ENCODE peak calls at places on chromosomes 6 and 20, in nine cellular contexts. Q is endothelial cell of umbilical vein, M is K562, J is esophagus squamous epithelium, F is stomach, V is ovary, L is body of pancreas, E is sigmoid colon, T is tibial nerve. Y is an unnamed sample.

GRCh38 chr6:52595796-52596130 is 18.9 kb upstream of the TRAM2 start:
- DNase-seq in M (no peak), V (no peak), T (no peak), J (no peak), Q (no peak), E (no peak), F (no peak), L (no peak), Y (no peak)

GRCh38 chr6:106309766-106310373 is 15.7 kb downstream of the ATG5 start:
- DNase-seq in L (no peak), M (no peak), V (no peak), T (no peak), F (no peak), E (no peak), Q (peak), J (no peak), Y (no peak)

GRCh38 chr20:35055445-35056276 is 36.9 kb downstream of the TRPC4AP start:
- DNase-seq in T (no peak), Q (no peak), J (no peak), F (no peak), E (no peak), M (no peak), L (no peak), V (no peak), Y (no peak)

GRCh38 chr6:41531591-41532582 is 14.3 kb upstream of the FOXP4 start:
- DNase-seq in M (no peak), Q (peak), E (no peak), L (no peak), F (no peak), T (no peak), V (no peak), J (no peak), Y (no peak)

GRCh38 chr6:43770417-43771209 is 602 bp downstream of the VEGFA start:
- DNase-seq in Q (peak), M (peak), J (no peak), F (peak), E (peak), V (peak), T (peak), L (peak), Y (peak)

GRCh38 chr6:6646859-6647258 is 58.3 kb downstream of the LY86 start:
- DNase-seq in F (no peak), L (no peak), T (no peak), M (peak), E (no peak), J (no peak), Q (no peak), V (no peak), Y (no peak)

GRCh38 chr20:17935186-17935585 is 33.4 kb downstream of the SNX5 start:
- DNase-seq in M (no peak), E (no peak), J (no peak), Q (no peak), V (no peak), F (no peak), T (no peak), L (no peak), Y (no peak)

GRCh38 chr6:29941916-29942274 is 437 bp upstream of the HLA-A start:
- DNase-seq in F (no peak), J (no peak), E (no peak), V (no peak), L (no peak), T (no peak), Q (no peak), M (no peak), Y (no peak)

GRCh38 chr6:4543596-4543995 is 232.6 kb upstream of the CDYL start:
- DNase-seq in T (no peak), V (no peak), Q (peak), J (no peak), E (no peak), F (no peak), L (no peak), M (no peak), Y (no peak)

GRCh38 chr20:63974402-63975200 is 4.8 kb downstream of the SAMD10 start:
- DNase-seq in J (no peak), T (no peak), M (no peak), E (peak), Q (no peak), V (peak), F (peak), L (peak), Y (no peak)

GRCh38 chr6:137313928-137314855 is 95.0 kb upstream of the IFNGR1 start:
- DNase-seq in T (peak), E (peak), M (peak), F (peak), Q (peak), V (peak), L (peak), J (peak), Y (peak)

GRCh38 chr6:37239950-37240713 is 17.4 kb upstream of the TBC1D22B start:
- DNase-seq in E (peak), F (peak), Q (peak), L (peak), M (peak), T (peak), V (peak), J (no peak), Y (peak)

GRCh38 chr6:100472674-100473073 is 8.0 kb upstream of the SIM1 start:
- DNase-seq in T (no peak), V (no peak), L (no peak), Q (no peak), M (no peak), E (no peak), J (no peak), F (no peak), Y (no peak)

GRCh38 chr6:110543106-110543505 is 66.7 kb upstream of the SLC22A16 start:
- DNase-seq in Q (no peak), T (no peak), V (no peak), F (peak), L (peak), J (no peak), M (no peak), E (no peak), Y (no peak)

GRCh38 chr6:169266261-169266660 is 12.6 kb upstream of the THBS2 start:
- DNase-seq in E (no peak), T (no peak), V (no peak), Q (no peak), F (no peak), L (no peak), M (no peak), J (no peak), Y (no peak)

GRCh38 chr6:150586850-150587359 is 12.8 kb upstream of the PLEKHG1 start:
- DNase-seq in V (no peak), Q (no peak), L (no peak), T (no peak), J (no peak), M (no peak), E (no peak), F (no peak), Y (no peak)

GRCh38 chr20:38084425-38084951 is 50.9 kb downstream of the RPRD1B start:
- DNase-seq in E (no peak), J (no peak), Q (peak), L (no peak), T (no peak), F (no peak), V (no peak), M (peak), Y (no peak)

GRCh38 chr6:35640017-35640664 is 48.6 kb downstream of the FKBP5 start:
- DNase-seq in Q (no peak), J (no peak), M (no peak), T (no peak), L (no peak), V (no peak), F (no peak), E (no peak), Y (no peak)

GRCh38 chr20:58469500-58470129 is 45.6 kb downstream of the APCDD1L start:
- DNase-seq in E (no peak), J (no peak), M (no peak), F (no peak), T (no peak), V (no peak), L (no peak), Q (no peak), Y (no peak)

GRCh38 chr6:139860193-139860592 is 485.7 kb upstream of the CITED2 start:
- DNase-seq in L (no peak), J (no peak), T (no peak), Q (no peak), F (no peak), E (no peak), V (no peak), M (no peak), Y (no peak)

GRCh38 chr6:63094947-63095346 is 116.3 kb upstream of the FKBP1C start:
- DNase-seq in J (no peak), T (no peak), Q (no peak), E (no peak), L (no peak), M (no peak), V (no peak), F (no peak), Y (no peak)

GRCh38 chr6:131660195-131660594 is 23.1 kb downstream of the ENPP3 start:
- DNase-seq in J (no peak), Q (peak), E (no peak), L (no peak), F (no peak), T (no peak), V (no peak), M (no peak), Y (no peak)

GRCh38 chr6:1187293-1188131 is 124.4 kb upstream of the FOXQ1 start:
- DNase-seq in E (no peak), Q (no peak), T (no peak), V (no peak), M (no peak), J (no peak), L (no peak), F (no peak), Y (no peak)

GRCh38 chr20:23515250-23515939 is 24.5 kb downstream of the CST8 start:
- DNase-seq in F (no peak), J (no peak), M (no peak), E (no peak), T (no peak), V (no peak), Q (no peak), L (no peak), Y (no peak)

GRCh38 chr20:44916586-44916985 is 6.7 kb downstream of the PABPC1L start:
- DNase-seq in L (no peak), T (no peak), E (no peak), Q (no peak), M (no peak), F (no peak), J (no peak), V (no peak), Y (no peak)

GRCh38 chr6:24376875-24377274 is 19.0 kb upstream of the DCDC2 start:
- DNase-seq in V (no peak), E (no peak), T (no peak), J (no peak), F (no peak), M (no peak), Q (no peak), L (no peak), Y (no peak)

GRCh38 chr6:24382220-24382540 is 20.6 kb upstream of the MRS2 start:
- DNase-seq in E (no peak), J (no peak), V (no peak), T (no peak), M (no peak), L (no peak), F (no peak), Q (no peak), Y (no peak)

GRCh38 chr6:24385536-24386269 is 17.0 kb upstream of the MRS2 start:
- DNase-seq in V (no peak), J (no peak), L (no peak), Q (no peak), T (no peak), E (no peak), M (no peak), F (no peak), Y (no peak)

GRCh38 chr6:24378473-24379097 is 20.7 kb upstream of the DCDC2 start:
- DNase-seq in J (no peak), F (no peak), L (no peak), V (no peak), E (no peak), T (no peak), Q (no peak), M (no peak), Y (no peak)

DNA sequence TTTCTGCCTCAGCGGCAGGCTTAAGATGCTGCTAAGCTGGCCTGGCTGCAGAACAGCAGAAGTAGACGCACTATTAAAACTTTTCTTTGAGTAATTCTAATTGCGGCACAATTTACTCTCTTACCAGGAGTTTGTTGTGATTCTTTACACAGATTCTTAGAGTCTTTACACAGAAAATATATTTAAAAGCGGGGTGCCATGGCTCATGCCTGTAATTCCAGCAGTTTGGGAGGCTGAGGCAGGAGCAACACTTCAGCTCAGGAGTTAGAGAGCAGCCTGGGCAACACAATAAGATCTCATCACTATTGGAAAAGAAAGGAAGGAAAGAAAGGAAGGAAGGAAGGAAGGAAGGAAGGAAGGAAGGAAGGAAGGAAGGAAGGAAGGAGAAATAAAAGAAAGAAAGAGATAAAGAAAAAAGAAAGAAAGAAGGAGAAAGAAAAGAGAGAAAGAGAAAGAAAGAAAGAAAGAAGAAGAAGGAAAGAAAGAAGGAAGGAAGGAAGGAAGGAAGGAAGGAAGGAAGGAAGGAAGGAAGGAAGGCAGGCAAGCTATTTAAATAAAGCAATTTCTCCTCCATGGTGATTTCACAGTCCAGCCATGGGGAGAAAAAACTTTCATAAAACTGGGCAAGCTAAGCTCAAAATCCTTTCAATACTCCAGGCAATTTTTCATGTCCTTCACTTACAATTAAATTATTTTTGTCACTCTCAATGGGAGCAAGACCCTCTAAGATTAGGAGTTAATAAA is 21.1 kb upstream of the MRS2 start:
- DNase-seq in L (no peak), V (no peak), Q (no peak), M (no peak), E (no peak), T (no peak), F (no peak), J (no peak), Y (no peak)
- TF ChIP-seq POLR2A in L (no peak), V (no peak), Q (no peak), M (no peak), E (no peak), T (no peak), F (no peak), J (no peak), Y (no peak)

GRCh38 chr6:144214622-144215401 is 64.5 kb downstream of the STX11 start:
- DNase-seq in E (no peak), F (no peak), M (no peak), J (no peak), L (no peak), Q (no peak), V (peak), T (no peak), Y (no peak)
- H3K27ac ChIP-seq in E (peak), F (peak), M (peak), J (peak), L (peak), Q (no peak), V (peak), T (peak), Y (peak)

GRCh38 chr6:10720229-10720959 is 2.5 kb upstream of the TMEM14C start:
- DNase-seq in L (peak), E (peak), M (no peak), Q (peak), F (peak), J (no peak), V (peak), T (no peak), Y (no peak)

GRCh38 chr6:10721850-10722569 is 860 bp upstream of the TMEM14C start:
- DNase-seq in F (no peak), V (no peak), T (no peak), J (no peak), Q (no peak), L (no peak), E (no peak), M (no peak), Y (no peak)

GRCh38 chr6:10725046-10725445 is 2.2 kb downstream of the TMEM14C start:
- DNase-seq in Q (no peak), L (no peak), F (no peak), V (no peak), J (no peak), T (no peak), M (peak), E (peak), Y (no peak)

GRCh38 chr6:10722570-10722819 is 375 bp upstream of the TMEM14C start:
- DNase-seq in F (no peak), Q (no peak), T (no peak), J (no peak), M (no peak), L (no peak), V (no peak), E (no peak), Y (no peak)

DNA sequence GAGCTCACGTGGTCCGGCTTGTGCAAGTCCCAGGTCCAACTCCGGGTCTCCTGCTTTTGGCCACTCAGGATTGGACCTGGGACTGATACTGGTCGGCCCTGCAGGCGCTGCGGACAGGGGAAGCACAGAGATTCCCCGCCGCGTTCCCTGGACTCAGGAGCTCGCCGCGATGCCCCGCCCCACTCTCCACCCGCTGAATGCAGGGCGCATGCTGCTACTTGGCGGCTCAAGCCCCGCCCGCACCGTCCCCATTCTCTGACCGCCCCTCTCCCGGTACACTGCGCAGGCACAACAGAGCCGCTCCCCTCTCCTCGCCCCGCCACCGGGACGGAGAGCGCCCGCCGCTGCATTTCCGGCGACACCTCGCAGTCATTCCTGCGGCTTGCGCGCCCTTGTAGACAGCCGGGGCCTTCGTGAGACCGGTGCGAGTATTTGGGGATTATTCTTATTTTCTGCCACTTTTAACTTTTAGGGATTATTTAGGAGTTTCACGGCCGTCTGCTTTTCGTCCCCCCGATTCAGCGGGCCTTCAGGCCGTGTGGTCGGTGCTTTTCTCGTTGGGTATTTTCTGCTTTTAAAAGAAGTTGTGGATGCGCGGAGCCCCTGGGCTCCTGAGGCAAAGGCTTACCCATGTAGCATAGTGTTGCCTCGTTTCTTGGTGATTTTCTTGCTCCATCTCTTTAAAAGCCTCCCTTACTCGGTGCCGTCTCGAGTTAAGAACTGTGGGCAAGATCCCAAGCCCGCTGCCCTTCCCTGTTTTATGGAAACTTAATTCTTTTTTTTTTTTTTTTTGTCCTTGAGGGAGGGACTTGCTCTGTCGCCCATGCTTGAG is at the start of gene TMEM14C:
- DNase-seq in Q (peak), V (peak), T (peak), L (peak), E (peak), J (peak), F (peak), M (peak), Y (peak)
- TF ChIP-seq POLR2A in Q (peak), V (no peak), T (peak), L (peak), E (peak), J (peak), F (no peak), M (peak), Y (peak)

GRCh38 chr20:33318096-33318429 is 35.0 kb downstream of the BPIFB1 start:
- DNase-seq in L (no peak), E (no peak), V (no peak), J (no peak), F (no peak), T (no peak), M (no peak), Q (no peak), Y (no peak)

GRCh38 chr20:33316343-33316742 is 33.3 kb downstream of the BPIFB1 start:
- DNase-seq in E (no peak), J (no peak), F (no peak), Q (no peak), L (no peak), M (no peak), T (no peak), V (no peak), Y (no peak)

GRCh38 chr20:33319986-33320385 is 37.0 kb downstream of the BPIFB1 start:
- DNase-seq in M (no peak), Q (no peak), T (no peak), F (no peak), J (no peak), V (no peak), E (no peak), L (no peak), Y (no peak)

GRCh38 chr20:33316958-33317357 is 33.9 kb downstream of the BPIFB1 start:
- DNase-seq in T (no peak), M (no peak), E (no peak), F (no peak), L (no peak), V (no peak), J (no peak), Q (no peak), Y (no peak)

GRCh38 chr20:33317424-33318095 is 34.5 kb downstream of the BPIFB1 start:
- DNase-seq in Q (no peak), F (no peak), E (no peak), V (no peak), M (no peak), T (no peak), L (no peak), J (no peak), Y (no peak)
- H3K27ac ChIP-seq in Q (no peak), F (no peak), E (no peak), V (no peak), M (no peak), T (no peak), L (no peak), J (no peak), Y (no peak)

DNA sequence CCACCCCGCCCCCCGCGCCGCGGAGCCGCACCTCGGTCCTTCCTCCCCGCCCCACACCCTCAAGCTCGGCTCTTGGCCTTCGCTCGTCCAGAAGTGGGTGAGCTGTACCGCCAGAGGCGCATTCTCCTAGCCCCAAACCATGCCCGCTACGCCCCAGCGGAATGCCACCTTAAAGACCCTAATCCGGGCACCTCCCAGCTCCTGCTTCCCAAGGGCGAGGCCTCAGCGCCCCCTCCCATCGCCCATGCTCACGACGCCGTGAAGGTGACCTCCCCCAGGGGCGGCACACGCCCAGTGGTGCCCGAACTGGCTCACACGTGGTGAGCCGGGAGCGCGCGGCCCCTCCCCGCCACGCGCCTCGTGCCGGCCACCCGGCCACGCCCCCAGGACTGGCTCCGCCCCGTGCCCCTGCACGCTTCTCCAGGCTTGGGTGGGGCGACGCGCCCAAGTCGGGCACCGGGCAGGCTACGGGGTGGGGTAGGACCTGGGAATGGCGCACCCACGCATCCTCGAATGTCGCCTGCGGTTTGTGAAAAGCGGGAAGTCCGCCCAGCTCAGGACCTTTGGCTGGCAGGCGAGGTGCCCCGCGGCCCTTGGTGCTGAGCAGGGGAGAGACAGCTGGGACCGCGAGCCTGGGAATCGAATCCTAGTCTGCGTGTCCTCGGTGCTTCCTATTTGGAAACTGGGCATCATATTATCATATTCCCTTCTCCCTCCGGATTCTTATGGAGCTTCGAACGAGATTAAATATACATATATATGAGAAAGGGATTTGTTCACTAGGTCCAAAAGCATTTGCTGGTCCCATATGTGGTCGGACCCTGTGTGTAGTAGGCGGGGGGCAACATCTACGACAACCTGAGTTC is 942 bp upstream of the SOX12 start:
- DNase-seq in T (peak), V (peak), L (peak), E (peak), J (peak), Q (peak), F (peak), M (peak), Y (peak)
- TF ChIP-seq POLR2A in T (peak), V (peak), L (peak), E (peak), J (peak), Q (peak), F (no peak), M (peak), Y (peak)